ENCODE peak calls at places on chromosomes 7 and 10, in eight cellular contexts. A is AG08395; U is substantia nigra; B is AG04450; V is iPS-NIHi11; M is stimulated activated naive CD8-positive, alpha-beta T cell treated with anti-CD3 and anti-CD28 coated beads, Interleukin-15, Interleukin-2, amounts not matched to agents 100 U/mL and 50 U/mL, for 24 hours; N is stimulated activated naive CD4-positive, alpha-beta T cell; P is ovary. K is an unnamed sample.

GRCh38 chr7:134186022-134186421 is 58.9 kb downstream of the LRGUK start:
- DNase-seq in A (peak), U (no peak), B (peak), V (no peak), M (no peak), N (no peak), P (no peak), K (peak)

GRCh38 chr7:15855726-15856125 is 169.2 kb upstream of the MEOX2 start:
- DNase-seq in A (no peak), U (no peak), B (no peak), V (no peak), M (no peak), N (no peak), P (no peak), K (no peak)

GRCh38 chr10:73577788-73578187 is 13.4 kb downstream of the USP54 start:
- DNase-seq in A (peak), U (no peak), B (no peak), V (peak), M (no peak), N (no peak), P (peak), K (no peak)

GRCh38 chr7:120097789-120098188 is 175.2 kb upstream of the KCND2 start:
- DNase-seq in A (no peak), U (no peak), B (no peak), V (no peak), M (no peak), N (no peak), P (no peak), K (no peak)

GRCh38 chr7:16051561-16052280 is 365.2 kb upstream of the MEOX2 start:
- DNase-seq in A (no peak), U (no peak), B (no peak), V (no peak), M (no peak), N (no peak), P (no peak), K (peak)

GRCh38 chr10:3480281-3480999 is 304.6 kb downstream of the KLF6 start:
- DNase-seq in A (no peak), U (no peak), B (no peak), V (no peak), M (no peak), N (no peak), P (no peak), K (no peak)

GRCh38 chr10:97553575-97554100 is 18.9 kb upstream of the ANKRD2 start:
- DNase-seq in A (peak), U (peak), B (no peak), V (peak), M (peak), N (peak), P (peak), K (peak)

GRCh38 chr7:27122075-27122910 is 8.3 kb downstream of the HOXA4 start:
- DNase-seq in A (no peak), U (no peak), B (no peak), V (no peak), M (no peak), N (no peak), P (no peak), K (no peak)

GRCh38 chr7:136086712-136087111 is 109.6 kb upstream of the MTPN start:
- DNase-seq in A (peak), U (peak), B (peak), V (peak), M (no peak), N (no peak), P (peak), K (peak)

GRCh38 chr7:36598056-36598675 is 126.1 kb downstream of the AOAH start:
- DNase-seq in A (no peak), U (no peak), B (no peak), V (peak), M (no peak), N (no peak), P (no peak), K (no peak)

GRCh38 chr10:95404460-95404858 is 113.7 kb upstream of the PDLIM1 start:
- DNase-seq in A (no peak), U (no peak), B (no peak), V (no peak), M (no peak), N (no peak), P (no peak), K (no peak)

GRCh38 chr10:70493660-70494234 is 15.2 kb downstream of the PALD1 start:
- DNase-seq in A (no peak), U (no peak), B (no peak), V (peak), M (peak), N (no peak), P (no peak), K (no peak)

GRCh38 chr7:45659496-45660139 is 85.5 kb downstream of the ADCY1 start:
- DNase-seq in A (no peak), U (no peak), B (no peak), V (no peak), M (no peak), N (no peak), P (no peak), K (no peak)